ENCODE peak calls at places on chromosomes 6 and 20, in five cellular contexts. V is SJSA1, D is PC-9, Y is ascending aorta, M is fibroblast of lung. K is an unnamed sample.

GRCh38 chr6:137084090-137084489 is 39.3 kb upstream of the IL20RA start:
- DNase-seq in V (no peak), Y (no peak), M (no peak), D (no peak), K (no peak)

GRCh38 chr20:50916257-50916656 is 15.0 kb downstream of the ADNP start:
- DNase-seq in D (no peak), Y (no peak), M (peak; percentile 55), V (no peak), K (peak; percentile 44)

GRCh38 chr6:53065266-53066058 is at the start of gene FBXO9:
- DNase-seq in V (peak; percentile 25), M (peak; percentile 33), Y (peak; percentile 83), D (peak; percentile 62), K (no peak)

GRCh38 chr6:93721386-93722048 is 302.2 kb upstream of the EPHA7 start:
- DNase-seq in V (no peak), Y (no peak), D (peak; percentile 2), M (peak; percentile 67), K (no peak)

GRCh38 chr20:47319517-47320252 is 36.8 kb downstream of the ZMYND8 start:
- DNase-seq in D (peak; percentile 89), Y (peak; percentile 77), M (peak; percentile 70), V (peak; percentile 39), K (no peak)

GRCh38 chr20:36408219-36408618 is 102.1 kb downstream of the DLGAP4 start:
- DNase-seq in V (no peak), Y (no peak), D (peak; percentile 16), M (peak; percentile 6), K (no peak)

GRCh38 chr6:32785781-32786533 is 22.6 kb upstream of the HLA-DQB2 start:
- DNase-seq in Y (no peak), V (peak; percentile 33), D (peak; percentile 37), M (peak; percentile 72), K (no peak)

GRCh38 chr6:151806757-151807512 is 547 bp upstream of the ESR1 start:
- DNase-seq in M (no peak), Y (no peak), D (no peak), V (no peak), K (no peak)

GRCh38 chr20:53606364-53606985 is 12.8 kb upstream of the ZNF217 start:
- DNase-seq in Y (no peak), D (no peak), V (no peak), M (peak; percentile 92), K (no peak)

GRCh38 chr6:52550014-52550575 is 26.8 kb downstream of the TRAM2 start:
- DNase-seq in V (no peak), Y (no peak), M (no peak), D (no peak), K (no peak)

GRCh38 chr6:91166271-91166670 is 579.4 kb upstream of the MAP3K7 start:
- DNase-seq in M (no peak), Y (no peak), V (no peak), D (no peak), K (no peak)

GRCh38 chr6:104182811-104183210 is 676.9 kb downstream of the HACE1 start:
- DNase-seq in Y (no peak), D (no peak), V (no peak), M (no peak), K (no peak)

GRCh38 chr20:1887321-1887720 is 7.9 kb upstream of the SIRPA start:
- DNase-seq in V (no peak), D (no peak), Y (no peak), M (no peak), K (no peak)

GRCh38 chr6:36803482-36803881 is 35.8 kb downstream of the CPNE5 start:
- DNase-seq in V (no peak), M (no peak), Y (no peak), D (no peak), K (no peak)

GRCh38 chr6:3407840-3408239 is 49.0 kb downstream of the SLC22A23 start:
- DNase-seq in Y (peak; percentile 28), D (no peak), M (no peak), V (no peak), K (no peak)

GRCh38 chr20:59032023-59032712 is at the start of gene ATP5F1E:
- DNase-seq in D (peak; percentile 98), Y (peak; percentile 98), M (peak; percentile 90), V (peak; percentile 95), K (peak; percentile 69)

GRCh38 chr6:151147118-151147832 is 92.5 kb upstream of the AKAP12 start:
- DNase-seq in V (no peak), Y (no peak), D (no peak), M (no peak), K (no peak)

GRCh38 chr6:46016063-46016608 is 476 bp upstream of the CLIC5 start:
- DNase-seq in D (peak; percentile 8), V (no peak), M (no peak), Y (no peak), K (no peak)
- H3K27me3 ChIP-seq in D (peaks cover 45% of the 10 kb centered on the region), V (peaks cover 8% of the 10 kb centered on the region), M (peaks cover 39% of the 10 kb centered on the region), Y (peaks cover 9% of the 10 kb centered on the region), K (peaks cover 21% of the 10 kb centered on the region)

GRCh38 chr6:6587696-6588063 is 840 bp upstream of the LY86 start:
- DNase-seq in D (no peak), Y (no peak), V (no peak), M (no peak), K (no peak)

GRCh38 chr6:6588924-6589696 is 590 bp downstream of the LY86 start:
- DNase-seq in Y (no peak), M (no peak), V (no peak), D (no peak), K (no peak)

GRCh38 chr6:6586671-6587526 is 1.6 kb upstream of the LY86 start:
- DNase-seq in V (no peak), D (no peak), Y (no peak), M (no peak), K (no peak)

GRCh38 chr6:6586167-6586566 is 2.4 kb upstream of the LY86 start:
- DNase-seq in D (no peak), Y (no peak), V (no peak), M (no peak), K (no peak)

DNA sequence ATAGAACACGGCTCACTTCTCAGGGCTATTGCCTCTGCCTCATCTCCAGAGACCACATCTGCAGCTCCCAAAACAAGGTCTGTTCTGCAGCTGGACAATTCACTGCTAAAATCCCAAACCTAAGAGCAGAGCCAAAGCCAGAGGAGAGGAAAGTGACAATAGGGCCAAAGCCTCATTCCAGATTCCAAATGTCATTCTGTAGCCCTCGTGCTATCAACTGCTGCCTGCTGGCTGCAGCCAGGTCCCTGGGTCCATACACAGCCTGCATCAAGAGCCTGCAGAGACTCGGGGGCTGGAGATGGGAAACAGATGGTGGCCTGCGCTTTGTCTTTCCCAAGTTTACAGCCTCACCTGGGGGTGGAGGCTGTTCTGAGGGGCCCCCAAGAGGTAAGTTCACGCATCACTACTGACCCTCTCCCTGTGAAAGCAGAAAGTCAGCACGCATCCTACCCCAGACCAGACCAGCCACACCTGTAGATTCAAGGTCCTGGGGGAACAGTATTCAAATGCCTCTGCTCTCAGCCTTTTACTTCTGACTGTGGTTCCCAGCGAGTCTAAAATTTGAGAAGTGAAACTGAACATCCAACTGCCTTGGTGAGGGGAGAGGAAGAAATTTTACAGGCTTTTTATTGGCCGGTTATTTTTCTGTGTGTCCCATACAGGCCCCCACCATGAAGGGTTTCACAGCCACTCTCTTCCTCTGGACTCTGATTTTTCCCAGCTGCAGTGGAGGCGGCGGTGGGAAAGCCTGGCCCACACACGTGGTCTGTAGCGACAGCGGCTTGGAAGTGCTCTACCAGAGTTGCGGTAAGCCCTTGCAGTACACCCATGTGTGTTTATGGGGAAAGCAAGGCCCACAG is at the start of gene LY86:
- DNase-seq in M (no peak), D (no peak), Y (no peak), V (no peak), K (no peak)
- H3K27me3 ChIP-seq in M (no peaks in the 10 kb centered on the region), D (no peaks in the 10 kb centered on the region), Y (no peaks in the 10 kb centered on the region), V (no peaks in the 10 kb centered on the region), K (no peaks in the 10 kb centered on the region)

GRCh38 chr6:107392069-107392468 is 67.3 kb downstream of the PDSS2 start:
- DNase-seq in Y (no peak), M (peak; percentile 4), D (no peak), V (no peak), K (no peak)

GRCh38 chr6:107386904-107387303 is 72.5 kb downstream of the PDSS2 start:
- DNase-seq in V (no peak), Y (no peak), D (no peak), M (no peak), K (no peak)

GRCh38 chr6:107390056-107390455 is 69.3 kb downstream of the PDSS2 start:
- DNase-seq in D (no peak), Y (no peak), V (no peak), M (no peak), K (no peak)

GRCh38 chr6:107386340-107386739 is 73.0 kb downstream of the PDSS2 start:
- DNase-seq in M (peak; percentile 6), D (no peak), Y (no peak), V (no peak), K (no peak)

DNA sequence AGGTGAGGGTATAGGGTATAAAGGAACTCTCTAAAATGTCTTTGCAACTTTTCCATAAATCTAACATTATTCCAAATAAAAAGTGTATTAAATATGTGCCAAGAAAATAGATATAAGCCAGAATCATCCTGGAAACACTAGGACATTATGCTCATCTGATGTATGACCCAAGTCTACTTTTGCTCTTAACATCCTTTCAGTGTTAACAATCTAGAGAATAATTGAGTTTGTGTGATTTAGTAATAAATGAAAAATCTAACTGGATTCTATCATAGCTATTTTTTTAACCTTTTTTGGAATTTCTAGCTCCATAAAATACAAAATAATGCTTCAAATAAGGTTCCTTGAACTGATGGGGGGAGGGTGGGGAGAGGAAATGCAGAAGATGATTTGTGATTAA is 68.7 kb downstream of the PDSS2 start:
- DNase-seq in D (no peak), M (no peak), Y (no peak), V (no peak), K (no peak)
- H3K27me3 ChIP-seq in D (no peaks in the 10 kb centered on the region), M (no peaks in the 10 kb centered on the region), Y (no peaks in the 10 kb centered on the region), V (no peaks in the 10 kb centered on the region), K (no peaks in the 10 kb centered on the region)

GRCh38 chr20:37927410-37928048 is 24.6 kb downstream of the VSTM2L start:
- DNase-seq in D (no peak), V (no peak), M (no peak), Y (no peak), K (no peak)
- H3K27me3 ChIP-seq in D (peaks cover 32% of the 10 kb centered on the region), V (no peaks in the 10 kb centered on the region), M (peaks cover 25% of the 10 kb centered on the region), Y (no peaks in the 10 kb centered on the region), K (peaks cover 18% of the 10 kb centered on the region)

GRCh38 chr6:83846291-83846690 is 6.9 kb upstream of the RIPPLY2 start:
- DNase-seq in V (no peak), M (no peak), Y (no peak), D (no peak), K (no peak)

GRCh38 chr6:83849610-83850009 is 3.5 kb upstream of the RIPPLY2 start:
- DNase-seq in V (no peak), M (no peak), D (no peak), Y (no peak), K (no peak)

GRCh38 chr6:83849127-83849526 is 4.0 kb upstream of the RIPPLY2 start:
- DNase-seq in Y (no peak), V (no peak), M (no peak), D (no peak), K (no peak)

GRCh38 chr6:83844170-83844569 is 9.0 kb upstream of the RIPPLY2 start:
- DNase-seq in M (no peak), D (no peak), Y (no peak), V (no peak), K (no peak)

GRCh38 chr6:83847179-83847578 is 6.0 kb upstream of the RIPPLY2 start:
- DNase-seq in Y (no peak), M (no peak), D (no peak), V (no peak), K (no peak)
- H3K27me3 ChIP-seq in Y (no peaks in the 10 kb centered on the region), M (no peaks in the 10 kb centered on the region), D (no peaks in the 10 kb centered on the region), V (peaks cover 8% of the 10 kb centered on the region), K (peaks cover 3% of the 10 kb centered on the region)

K was measured in kidney epithelial cell.